ENCODE peak calls at places on chromosome 18, in five cellular contexts. S is upper lobe of left lung, K is ovary, V is psoas muscle, I is cardiac muscle cell. C is an unnamed sample.
A peak's percentile ranks its signal among the peaks of the same experiment; 100 is the strongest.

GRCh38 chr18:23291456-23292205 is 156.3 kb downstream of the CABLES1 start:
- DNase-seq in V (no peak), K (no peak), S (no peak), I (no peak), C (no peak)

GRCh38 chr18:44502221-44502620 is 178.5 kb upstream of the SETBP1 start:
- DNase-seq in I (no peak), S (no peak), V (no peak), K (no peak), C (no peak)

GRCh38 chr18:9413586-9413985 is 61.7 kb upstream of the RALBP1 start:
- DNase-seq in V (no peak), I (no peak), K (no peak), S (no peak), C (no peak)

GRCh38 chr18:70333757-70334156 is 44.9 kb downstream of the SOCS6 start:
- DNase-seq in V (no peak), S (no peak), I (no peak), K (no peak), C (no peak)

GRCh38 chr18:13376841-13377351 is 158.3 kb downstream of the LDLRAD4 start:
- DNase-seq in S (no peak), K (no peak), V (no peak), I (no peak), C (no peak)

GRCh38 chr18:13428319-13428718 is 209.8 kb downstream of the LDLRAD4 start:
- DNase-seq in K (no peak), S (no peak), V (no peak), I (no peak), C (no peak)

GRCh38 chr18:69838620-69839411 is 108.9 kb downstream of the CD226 start:
- DNase-seq in V (no peak), I (no peak), S (no peak), K (no peak), C (no peak)

GRCh38 chr18:23356416-23356815 is 96.7 kb upstream of the RIOK3 start:
- DNase-seq in S (no peak), V (no peak), K (no peak), I (no peak), C (no peak)

GRCh38 chr18:7608798-7609197 is 41.7 kb downstream of the PTPRM start:
- DNase-seq in S (no peak), I (no peak), K (no peak), V (no peak), C (no peak)

GRCh38 chr18:61765097-61765496 is 127.7 kb downstream of the RNF152 start:
- DNase-seq in V (no peak), I (peak; percentile 56), S (no peak), K (no peak), C (no peak)

GRCh38 chr18:7303751-7304370 is 73.0 kb downstream of the LRRC30 start:
- DNase-seq in V (no peak), S (no peak), I (no peak), K (no peak), C (no peak)

GRCh38 chr18:61236476-61237057 is 96.7 kb upstream of the CDH20 start:
- DNase-seq in K (no peak), I (no peak), V (no peak), S (no peak), C (no peak)

GRCh38 chr18:37720706-37721105 is 155.1 kb upstream of the CELF4 start:
- DNase-seq in I (no peak), K (no peak), V (no peak), S (no peak), C (no peak)

GRCh38 chr18:11500153-11501122 is 109.0 kb upstream of the SLC35G4 start:
- DNase-seq in V (peak; percentile 50), K (no peak), S (no peak), I (no peak), C (no peak)

GRCh38 chr18:12907258-12907925 is 23.4 kb upstream of the PTPN2 start:
- DNase-seq in I (no peak), V (no peak), K (no peak), S (no peak), C (no peak)

GRCh38 chr18:61803393-61803792 is 89.4 kb downstream of the RNF152 start:
- DNase-seq in V (no peak), K (no peak), S (no peak), I (no peak), C (no peak)

GRCh38 chr18:4293337-4293736 is 161.8 kb downstream of the DLGAP1 start:
- DNase-seq in I (no peak), K (no peak), V (no peak), S (no peak), C (no peak)

GRCh38 chr18:12520442-12520992 is 112.8 kb downstream of the PRELID3A start:
- DNase-seq in V (no peak), I (no peak), K (no peak), S (no peak), C (no peak)

GRCh38 chr18:13232060-13232917 is 13.7 kb downstream of the LDLRAD4 start:
- DNase-seq in K (no peak), S (peak; percentile 67), I (no peak), V (peak; percentile 74), C (peak; percentile 52)

GRCh38 chr18:37085362-37085761 is 256.4 kb downstream of the KIAA1328 start:
- DNase-seq in K (no peak), I (no peak), S (no peak), V (no peak), C (no peak)

GRCh38 chr18:36628435-36629094 is 200.2 kb downstream of the TPGS2 start:
- DNase-seq in K (no peak), I (no peak), S (no peak), V (no peak), C (no peak)

GRCh38 chr18:23900979-23901378 is 113.6 kb upstream of the TTC39C start:
- DNase-seq in I (no peak), S (no peak), V (no peak), K (no peak), C (no peak)

GRCh38 chr18:38256366-38256765 is 690.8 kb upstream of the CELF4 start:
- DNase-seq in S (no peak), K (no peak), V (no peak), I (no peak), C (no peak)

GRCh38 chr18:2948038-2948437 is 64.9 kb downstream of the LPIN2 start:
- DNase-seq in S (no peak), I (peak; percentile 42), K (no peak), V (no peak), C (peak; percentile 69)

GRCh38 chr18:61854578-61854977 is 38.2 kb downstream of the RNF152 start:
- DNase-seq in K (no peak), I (no peak), V (no peak), S (no peak), C (no peak)

GRCh38 chr18:11246466-11246865 is 97.1 kb upstream of the PIEZO2 start:
- DNase-seq in S (no peak), I (no peak), K (no peak), V (no peak), C (no peak)

GRCh38 chr18:28175047-28175929 is 1.6 kb downstream of the CDH2 start:
- DNase-seq in I (peak; percentile 91), V (peak; percentile 16), K (no peak), S (peak; percentile 85), C (peak; percentile 73)

GRCh38 chr18:74453011-74453571 is 4.0 kb downstream of the DIPK1C start:
- DNase-seq in I (no peak), S (no peak), K (no peak), V (no peak), C (no peak)

GRCh38 chr18:74451148-74451547 is 6.0 kb downstream of the DIPK1C start:
- DNase-seq in K (no peak), I (no peak), V (no peak), S (no peak), C (no peak)

GRCh38 chr18:74447404-74448152 is 9.5 kb downstream of the DIPK1C start:
- DNase-seq in I (no peak), K (no peak), S (no peak), V (no peak), C (peak; percentile 40)

GRCh38 chr18:74453642-74454198 is 3.4 kb downstream of the DIPK1C start:
- DNase-seq in S (no peak), V (no peak), K (no peak), I (no peak), C (no peak)

GRCh38 chr18:74450626-74451025 is 6.5 kb downstream of the DIPK1C start:
- DNase-seq in K (no peak), S (no peak), V (no peak), I (no peak), C (no peak)
- H3K4me3 ChIP-seq in K (no peak overlapping the region), S (no peak overlapping the region), V (no peak overlapping the region), I (no peak overlapping the region), C (no peak overlapping the region)

GRCh38 chr18:35042389-35043066 is 1.3 kb downstream of the MAPRE2 start:
- DNase-seq in S (no peak), K (no peak), V (no peak), I (no peak), C (no peak)
- H3K4me1 ChIP-seq in S (peaks cover 45% of the 10 kb centered on the region), K (peaks cover 6% of the 10 kb centered on the region), V (peaks cover 84% of the 10 kb centered on the region), I (peaks cover 30% of the 10 kb centered on the region), C (peaks cover 11% of the 10 kb centered on the region)

GRCh38 chr18:80106482-80107051 is 2.5 kb upstream of the ADNP2 start:
- DNase-seq in S (no peak), K (no peak), I (no peak), V (no peak), C (no peak)

GRCh38 chr18:80108122-80108536 is 933 bp upstream of the ADNP2 start:
- DNase-seq in K (peak; percentile 32), V (peak; percentile 17), S (peak; percentile 84), I (no peak), C (no peak)

GRCh38 chr18:80107396-80107795 is 1.7 kb upstream of the ADNP2 start:
- DNase-seq in S (no peak), V (no peak), I (no peak), K (no peak), C (no peak)

GRCh38 chr18:80109676-80110078 is 615 bp downstream of the ADNP2 start:
- DNase-seq in I (peak; percentile 61), S (peak; percentile 91), K (peak; percentile 45), V (peak; percentile 29), C (peak; percentile 43)

GRCh38 chr18:80108739-80109675 is at the start of gene ADNP2:
- DNase-seq in S (peak; percentile 91), V (peak; percentile 78), K (peak; percentile 86), I (peak; percentile 90), C (peak; percentile 81)
- TF ChIP-seq CTCF in S (no peak), V (no peak), K (no peak), I (no peak), C (no peak)

GRCh38 chr18:48134609-48135008 is 204.2 kb upstream of the SMAD2 start:
- DNase-seq in V (no peak), I (no peak), K (no peak), S (no peak), C (no peak)

GRCh38 chr18:48136544-48137353 is 206.3 kb upstream of the SMAD2 start:
- DNase-seq in S (peak; percentile 87), I (peak; percentile 28), V (no peak), K (peak; percentile 42), C (peak; percentile 56)

GRCh38 chr18:48135436-48135966 is 205.0 kb upstream of the SMAD2 start:
- DNase-seq in K (no peak), I (no peak), V (no peak), S (no peak), C (no peak)

GRCh38 chr18:48137354-48138208 is 207.1 kb upstream of the SMAD2 start:
- DNase-seq in K (no peak), S (no peak), V (no peak), I (no peak), C (no peak)

DNA sequence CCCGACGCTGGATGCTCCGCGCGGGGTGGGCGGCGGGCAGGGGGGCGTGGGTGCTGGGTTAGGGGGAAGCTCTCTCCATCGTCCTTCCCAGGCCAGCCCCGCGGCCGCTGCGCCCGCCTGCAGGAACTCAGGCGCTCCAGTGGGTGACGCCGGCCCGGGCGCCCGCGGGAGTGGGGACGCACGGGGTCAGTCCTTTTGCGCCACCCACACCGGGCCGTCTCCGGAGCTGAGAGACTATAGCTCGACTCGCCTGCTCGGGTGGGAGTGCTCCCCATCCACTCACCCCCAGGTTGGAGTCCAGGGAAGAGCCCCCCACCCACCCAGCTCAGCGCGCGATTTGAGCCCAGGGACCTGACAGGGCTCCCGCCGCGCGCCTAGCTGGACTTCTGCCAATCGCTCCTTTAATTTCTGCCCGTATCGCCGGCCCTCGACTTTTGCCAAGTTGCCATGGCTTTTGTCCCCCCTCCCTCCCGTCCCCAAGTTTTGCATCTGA is 205.6 kb upstream of the SMAD2 start:
- DNase-seq in S (peak; percentile 89), K (peak; percentile 64), V (peak; percentile 35), I (peak; percentile 35), C (no peak)
- H3K4me3 ChIP-seq in S (peak overlapping the region; percentile 72), K (peak overlapping the region; percentile 53), V (peak overlapping the region; percentile 76), I (peak overlapping the region; percentile 43), C (peak overlapping the region; percentile 64)

C was measured in right lobe of liver.